ENCODE peak calls at places on chromosomes 13 and 19, in eight cellular contexts. O, D, B, X, K, G, Y and J are unnamed samples.

GRCh38 chr19:16398530-16399241 is 73.1 kb downstream of the EPS15L1 start:
- DNase-seq in O (no peak), D (peak; percentile 26), B (no peak), X (no peak), K (no peak), G (peak; percentile 88), Y (no peak), J (no peak)

GRCh38 chr19:11581740-11582139 is 4.3 kb upstream of the ACP5 start:
- DNase-seq in O (no peak), D (peak; percentile 91), B (no peak), X (peak; percentile 36), K (no peak), G (no peak), Y (no peak), J (no peak)

GRCh38 chr19:33431986-33432385 is 58.5 kb downstream of the CEBPG start:
- DNase-seq in O (no peak), D (no peak), B (no peak), X (no peak), K (no peak), G (no peak), Y (no peak), J (no peak)

GRCh38 chr13:34358811-34359513 is 541.0 kb downstream of the RFC3 start:
- DNase-seq in O (no peak), D (no peak), B (no peak), X (no peak), K (peak; percentile 67), G (no peak), Y (no peak), J (no peak)

GRCh38 chr13:76292726-76293125 is 593.5 kb downstream of the KCTD12 start:
- DNase-seq in O (no peak), D (no peak), B (no peak), X (no peak), K (no peak), G (no peak), Y (no peak), J (no peak)

GRCh38 chr19:412356-413355 is 3.7 kb upstream of the C2CD4C start:
- DNase-seq in O (no peak), D (no peak), B (no peak), X (no peak), K (no peak), G (no peak), Y (no peak), J (peak; percentile 16)

GRCh38 chr13:26502826-26503225 is 54.7 kb upstream of the WASF3 start:
- DNase-seq in O (no peak), D (no peak), B (peak; percentile 30), X (no peak), K (peak; percentile 76), G (peak; percentile 75), Y (no peak), J (no peak)

GRCh38 chr13:51122868-51123267 is 11.8 kb upstream of the C13orf42 start:
- DNase-seq in O (no peak), D (no peak), B (no peak), X (no peak), K (no peak), G (no peak), Y (no peak), J (no peak)

GRCh38 chr19:46453661-46454060 is 17.7 kb downstream of the PNMA8A start:
- DNase-seq in O (no peak), D (no peak), B (no peak), X (no peak), K (no peak), G (no peak), Y (no peak), J (no peak)